ENCODE peak calls at places on chromosomes 16 and 17, in five cellular contexts. B, M, J, G and N are unnamed samples.

GRCh38 chr17:40071720-40072480 is 9.1 kb downstream of the THRA start:
- DNase-seq in J (peak; percentile 89), G (no peak), B (peak; percentile 87), M (peak; percentile 95), N (peak; percentile 93)

GRCh38 chr16:78372302-78372701 is 272.8 kb downstream of the WWOX start:
- DNase-seq in J (no peak), M (no peak), G (no peak), B (no peak), N (no peak)

GRCh38 chr17:81858170-81858966 is 2.0 kb downstream of the P4HB start:
- DNase-seq in G (no peak), J (no peak), B (no peak), M (no peak), N (no peak)

GRCh38 chr16:77637939-77638338 is 84.4 kb upstream of the NUDT7 start:
- DNase-seq in G (no peak), B (no peak), J (no peak), M (no peak), N (no peak)

GRCh38 chr17:74182041-74182783 is 21.3 kb upstream of the RPL38 start:
- DNase-seq in M (no peak), G (no peak), J (no peak), B (no peak), N (no peak)

GRCh38 chr17:68777243-68777855 is 176.2 kb upstream of the FAM20A start:
- DNase-seq in B (no peak), M (peak; percentile 45), G (peak; percentile 94), J (peak; percentile 43), N (peak; percentile 24)

GRCh38 chr16:82451449-82451848 is 175.3 kb upstream of the CDH13 start:
- DNase-seq in B (no peak), M (no peak), G (no peak), J (no peak), N (no peak)

GRCh38 chr17:40111221-40112128 is 10.3 kb upstream of the MSL1 start:
- DNase-seq in G (no peak), J (peak; percentile 91), M (peak; percentile 86), B (peak; percentile 82), N (no peak)

GRCh38 chr16:2822158-2822495 is 5.1 kb downstream of the PRSS21 start:
- DNase-seq in B (peak; percentile 15), M (no peak), G (no peak), J (peak; percentile 3), N (no peak)

GRCh38 chr16:70750893-70751467 is 50.0 kb downstream of the VAC14 start:
- DNase-seq in J (peak; percentile 63), G (no peak), M (peak; percentile 47), B (no peak), N (no peak)

GRCh38 chr17:14301279-14301760 is 439 bp downstream of the HS3ST3B1 start:
- DNase-seq in G (no peak), J (no peak), M (peak; percentile 27), B (no peak), N (no peak)

DNA sequence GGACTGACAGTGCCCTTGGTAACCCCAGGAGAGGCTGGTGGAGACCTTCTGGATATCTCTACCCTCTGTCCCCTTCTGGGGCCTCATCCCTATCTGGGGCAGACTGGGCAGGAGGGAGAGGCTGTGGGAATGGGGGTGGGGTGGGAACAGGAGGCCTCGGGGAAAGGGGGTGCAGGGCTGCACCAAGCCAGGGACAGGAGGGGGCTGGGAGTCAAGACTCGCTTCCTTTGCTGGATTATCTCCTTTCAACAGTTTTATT is 24.8 kb downstream of the G6PC3 start:
- DNase-seq in B (no peak), M (no peak), G (no peak), J (no peak), N (no peak)
- H3K4me3 ChIP-seq in B (peak overlapping the region; percentile 24), M (no peak overlapping the region), G (peak overlapping the region; percentile 75), J (no peak overlapping the region), N (no peak overlapping the region)

DNA sequence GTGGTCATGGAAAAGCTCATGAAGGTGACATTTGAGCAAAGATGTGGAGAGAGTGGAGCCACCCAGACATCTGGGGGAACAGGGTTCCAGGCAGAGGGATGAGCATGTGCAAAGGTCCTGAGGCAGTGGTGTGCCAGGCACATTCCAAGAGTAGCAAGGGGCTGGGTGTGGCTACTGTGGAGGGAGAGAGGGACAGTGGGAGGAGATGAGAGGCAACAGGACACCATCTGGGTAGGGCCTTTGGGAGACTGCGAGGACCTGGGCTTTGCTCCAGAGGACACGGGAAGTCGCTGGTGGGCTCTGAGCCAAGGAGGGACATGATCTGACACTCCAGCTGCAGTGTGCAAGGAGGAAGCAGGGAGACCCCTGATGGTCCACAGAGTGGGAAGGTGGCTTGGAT is 56.8 kb upstream of the MED9 start:
- DNase-seq in M (no peak), J (no peak), G (no peak), B (no peak), N (no peak)
- H3K27ac ChIP-seq in M (peak overlapping the region; percentile 14), J (no peak overlapping the region), G (no peak overlapping the region), B (peak overlapping the region; percentile 33), N (no peak overlapping the region)

GRCh38 chr16:5502467-5502869 is 404.9 kb upstream of the EEF2KMT start:
- DNase-seq in J (peak; percentile 10), G (no peak), B (no peak), M (no peak), N (no peak)
- TF ChIP-seq POLR2AphosphoS5 in J (no peak), G (no peak), B (no peak), M (no peak), N (no peak)

GRCh38 chr17:19537116-19537515 is 3.5 kb downstream of the SLC47A1 start:
- DNase-seq in B (no peak), M (no peak), J (no peak), G (no peak), N (no peak)

GRCh38 chr17:19533718-19534561 is at the start of gene SLC47A1:
- DNase-seq in J (peak; percentile 20), M (no peak), G (no peak), B (no peak), N (peak; percentile 39)

GRCh38 chr17:19531780-19532501 is 1.7 kb upstream of the SLC47A1 start:
- DNase-seq in J (no peak), G (no peak), B (no peak), M (no peak), N (no peak)

GRCh38 chr17:19533036-19533717 is 477 bp upstream of the SLC47A1 start:
- DNase-seq in M (no peak), J (no peak), G (no peak), B (no peak), N (no peak)

DNA sequence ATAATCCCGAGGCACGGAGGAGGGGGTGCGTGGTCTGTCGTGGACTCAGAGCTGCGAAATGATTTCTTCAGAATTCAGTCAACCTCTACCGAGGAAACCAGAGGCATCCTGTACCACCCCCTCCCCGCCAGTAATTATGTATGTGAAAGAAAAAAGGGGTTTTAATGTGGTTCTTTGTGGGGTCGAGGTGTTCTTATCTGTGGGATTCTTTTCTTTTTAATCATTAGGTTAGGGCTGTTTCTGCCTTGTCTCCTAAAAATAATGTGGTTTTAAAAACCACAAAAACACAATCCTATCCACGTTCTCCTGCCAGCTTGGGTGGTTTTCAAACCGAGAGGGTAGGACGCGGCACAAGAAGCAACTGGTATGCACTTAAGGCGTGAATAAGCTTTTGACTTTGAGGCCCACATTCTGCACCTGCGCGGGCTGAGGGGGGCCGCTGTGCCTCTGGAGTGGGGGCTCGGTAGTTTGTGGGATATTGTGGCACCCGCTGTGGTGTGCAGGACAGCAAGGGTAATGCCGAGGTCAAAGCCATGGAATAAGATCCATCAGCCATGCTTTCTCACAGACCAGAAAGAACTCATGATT is 1.0 kb downstream of the SLC47A1 start:
- DNase-seq in M (no peak), B (no peak), J (no peak), G (no peak), N (no peak)
- H3K4me3 ChIP-seq in M (peak overlapping the region; percentile 49), B (peak overlapping the region; percentile 51), J (no peak overlapping the region), G (peak overlapping the region; percentile 82), N (peak overlapping the region; percentile 57)

GRCh38 chr17:38907930-38908675 is 17.3 kb upstream of the LASP1NB start:
- DNase-seq in B (no peak), J (no peak), G (no peak), M (no peak), N (no peak)
- H3K27ac ChIP-seq in B (peak overlapping the region; percentile 0), J (peak overlapping the region; percentile 53), G (no peak overlapping the region), M (peak overlapping the region; percentile 68), N (peak overlapping the region; percentile 72)

GRCh38 chr16:25031441-25032307 is 16.5 kb upstream of the ARHGAP17 start:
- DNase-seq in M (peak; percentile 87), B (peak; percentile 82), G (peak; percentile 92), J (peak; percentile 91), N (peak; percentile 94)
- TF ChIP-seq POLR2AphosphoS5 in M (peak; percentile 5), B (peak; percentile 35), G (peak; percentile 63), J (peak; percentile 85), N (peak; percentile 81)

DNA sequence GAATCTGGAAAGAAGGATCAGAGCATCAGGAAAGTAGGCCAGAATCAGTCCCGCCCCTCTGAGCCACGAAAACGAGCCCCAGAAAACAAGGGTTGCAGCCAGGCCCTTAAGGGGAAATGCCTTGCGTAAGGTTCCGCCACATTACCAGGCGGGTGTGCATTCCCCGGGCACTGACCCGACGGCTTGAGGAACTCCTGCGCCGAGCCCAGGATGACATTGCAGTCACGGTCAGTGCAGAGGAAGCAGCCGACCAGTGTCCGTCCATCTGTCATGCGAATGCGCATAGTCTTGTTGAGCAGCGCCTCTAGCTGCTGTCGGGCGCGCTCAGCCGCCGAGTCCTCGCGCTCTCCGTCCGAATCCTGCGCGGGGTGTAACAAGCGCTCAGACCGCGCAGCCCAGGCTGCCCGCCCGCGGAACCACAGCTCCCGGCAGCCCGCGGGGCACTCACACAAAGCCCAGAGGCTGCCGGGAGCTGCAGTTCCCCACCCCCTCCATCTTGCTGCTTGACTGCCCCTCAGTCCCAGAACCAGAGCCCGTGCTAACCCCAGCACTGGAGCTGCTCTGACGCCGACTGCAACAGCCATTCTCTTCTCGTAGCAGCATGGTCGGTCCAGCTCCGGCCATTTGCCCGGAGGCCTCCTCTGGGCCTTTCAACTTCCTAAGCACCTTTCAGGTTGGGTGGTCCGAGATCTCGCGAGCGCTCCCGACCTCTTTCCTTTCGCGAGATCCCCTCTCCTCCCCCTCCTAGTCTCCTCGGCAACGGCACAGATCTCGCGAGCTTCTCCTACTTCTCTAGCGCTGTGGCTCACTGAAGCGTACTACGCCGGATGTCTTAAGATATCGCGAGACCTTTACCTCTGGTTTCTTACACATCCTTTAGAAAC is at the start of gene NAA38:
- DNase-seq in J (peak; percentile 97), B (peak; percentile 95), G (peak; percentile 97), M (peak; percentile 96), N (peak; percentile 98)
- H3K4me3 ChIP-seq in J (peak within 1 kb of the TSS; percentile 50), B (peak within 1 kb of the TSS; percentile 55), G (peak within 1 kb of the TSS; percentile 81), M (peak within 1 kb of the TSS; percentile 64), N (peak within 1 kb of the TSS; percentile 49)